ENCODE peak calls at places on chromosomes 13 and 19, in eight cellular contexts. I, Y, R, E, C, P, L and Q are unnamed samples. For H3K9me3, the result is how much of the 10 kb centered on the place peaks cover.

GRCh38 chr13:103351035-103351828 is 285.0 kb upstream of the SLC10A2 start:
- DNase-seq in I (no peak), Y (no peak), R (peak), E (no peak), C (peak), P (peak), L (no peak), Q (no peak)

GRCh38 chr13:97459215-97459772 is 25.3 kb downstream of the RAP2A start:
- DNase-seq in I (no peak), Y (no peak), R (no peak), E (no peak), C (no peak), P (no peak), L (peak), Q (peak)

GRCh38 chr13:99034333-99035085 is 56.6 kb upstream of the DOCK9 start:
- DNase-seq in I (no peak), Y (no peak), R (no peak), E (no peak), C (no peak), P (no peak), L (no peak), Q (no peak)

GRCh38 chr19:41411682-41412265 is 14.2 kb downstream of the BCKDHA start:
- DNase-seq in I (no peak), Y (no peak), R (peak), E (no peak), C (no peak), P (peak), L (no peak), Q (peak)

GRCh38 chr13:111245781-111246384 is 74.6 kb upstream of the TEX29 start:
- DNase-seq in I (no peak), Y (no peak), R (no peak), E (no peak), C (peak), P (no peak), L (no peak), Q (no peak)

GRCh38 chr13:91986771-91987515 is 588.5 kb downstream of the GPC5 start:
- DNase-seq in I (no peak), Y (no peak), R (no peak), E (no peak), C (no peak), P (no peak), L (peak), Q (no peak)

GRCh38 chr13:108915634-108916497 is 286.5 kb downstream of the MYO16 start:
- DNase-seq in I (peak), Y (peak), R (peak), E (peak), C (peak), P (peak), L (peak), Q (peak)

GRCh38 chr19:45019187-45019586 is 17.9 kb downstream of the RELB start:
- DNase-seq in I (no peak), Y (no peak), R (no peak), E (no peak), C (no peak), P (no peak), L (no peak), Q (no peak)

GRCh38 chr19:1907563-1908363 is 2.6 kb downstream of the ADAT3 start:
- DNase-seq in I (no peak), Y (no peak), R (no peak), E (peak), C (no peak), P (no peak), L (no peak), Q (peak)

GRCh38 chr13:90445179-90445578 is 902.3 kb upstream of the MIR17HG start:
- DNase-seq in I (no peak), Y (no peak), R (no peak), E (no peak), C (peak), P (no peak), L (no peak), Q (no peak)

GRCh38 chr19:43562211-43562697 is 13.1 kb downstream of the XRCC1 start:
- DNase-seq in I (no peak), Y (no peak), R (no peak), E (no peak), C (no peak), P (no peak), L (no peak), Q (peak)

GRCh38 chr19:990119-990571 is 6.0 kb downstream of the WDR18 start:
- DNase-seq in I (no peak), Y (no peak), R (no peak), E (no peak), C (no peak), P (no peak), L (no peak), Q (no peak)

GRCh38 chr19:45489216-45489855 is 7.5 kb downstream of the RTN2 start:
- DNase-seq in I (no peak), Y (no peak), R (no peak), E (no peak), C (no peak), P (no peak), L (no peak), Q (no peak)

GRCh38 chr13:91196958-91197357 is 150.5 kb upstream of the MIR17HG start:
- DNase-seq in I (no peak), Y (no peak), R (no peak), E (no peak), C (no peak), P (no peak), L (no peak), Q (no peak)

GRCh38 chr13:105177265-105177900 is 1358.1 kb downstream of the EFNB2 start:
- DNase-seq in I (no peak), Y (no peak), R (no peak), E (no peak), C (no peak), P (no peak), L (peak), Q (no peak)

GRCh38 chr13:95100525-95101121 is 200.6 kb downstream of the ABCC4 start:
- DNase-seq in I (no peak), Y (no peak), R (no peak), E (no peak), C (no peak), P (no peak), L (no peak), Q (no peak)

GRCh38 chr19:27796073-27796472 is 1416.9 kb downstream of the UQCRFS1 start:
- DNase-seq in I (no peak), Y (no peak), R (no peak), E (no peak), C (no peak), P (no peak), L (no peak), Q (no peak)

GRCh38 chr13:52765991-52766390 is 26.4 kb upstream of the CNMD start:
- DNase-seq in I (no peak), Y (no peak), R (no peak), E (no peak), C (no peak), P (no peak), L (no peak), Q (no peak)

GRCh38 chr13:106523566-106523965 is 11.9 kb downstream of the EFNB2 start:
- DNase-seq in I (no peak), Y (no peak), R (no peak), E (no peak), C (peak), P (peak), L (no peak), Q (no peak)

GRCh38 chr13:77898097-77898496 is 20.5 kb downstream of the EDNRB start:
- DNase-seq in I (no peak), Y (no peak), R (no peak), E (no peak), C (peak), P (no peak), L (no peak), Q (no peak)

GRCh38 chr19:30314056-30314804 is 58.0 kb upstream of the ZNF536 start:
- DNase-seq in I (no peak), Y (no peak), R (no peak), E (no peak), C (no peak), P (no peak), L (no peak), Q (peak)

GRCh38 chr13:20567881-20568528 is 1.0 kb downstream of the IFT88 start:
- DNase-seq in I (no peak), Y (no peak), R (no peak), E (no peak), C (no peak), P (no peak), L (no peak), Q (no peak)

GRCh38 chr19:40239415-40240226 is 13.1 kb upstream of the CCNP start:
- DNase-seq in I (no peak), Y (no peak), R (no peak), E (no peak), C (no peak), P (no peak), L (no peak), Q (no peak)

GRCh38 chr13:78618411-78618810 is 15.1 kb upstream of the POU4F1 start:
- DNase-seq in I (no peak), Y (no peak), R (no peak), E (no peak), C (no peak), P (no peak), L (no peak), Q (no peak)

GRCh38 chr19:19647037-19647835 is 3.8 kb upstream of the GMIP start:
- DNase-seq in I (no peak), Y (no peak), R (no peak), E (no peak), C (no peak), P (no peak), L (no peak), Q (no peak)

GRCh38 chr13:73142091-73142490 is 83.3 kb downstream of the KLF5 start:
- DNase-seq in I (no peak), Y (no peak), R (no peak), E (no peak), C (peak), P (no peak), L (no peak), Q (no peak)

GRCh38 chr19:29145756-29146155 is 67.2 kb downstream of the UQCRFS1 start:
- DNase-seq in I (no peak), Y (no peak), R (no peak), E (no peak), C (no peak), P (no peak), L (no peak), Q (no peak)

GRCh38 chr19:38304866-38305429 is 897 bp downstream of the C19orf33 start:
- DNase-seq in I (no peak), Y (peak), R (peak), E (no peak), C (no peak), P (peak), L (no peak), Q (peak)

GRCh38 chr19:32498641-32499200 is 82.3 kb upstream of the PDCD5 start:
- DNase-seq in I (no peak), Y (no peak), R (no peak), E (no peak), C (no peak), P (no peak), L (no peak), Q (no peak)

GRCh38 chr19:2714531-2715269 is 6.5 kb downstream of the DIRAS1 start:
- DNase-seq in I (no peak), Y (no peak), R (no peak), E (no peak), C (no peak), P (no peak), L (no peak), Q (no peak)

GRCh38 chr19:17871878-17872250 is at the start of gene SLC5A5:
- DNase-seq in I (no peak), Y (no peak), R (no peak), E (no peak), C (no peak), P (no peak), L (no peak), Q (no peak)

GRCh38 chr13:87376081-87376480 is 295.1 kb upstream of the SLITRK5 start:
- DNase-seq in I (no peak), Y (no peak), R (no peak), E (no peak), C (no peak), P (no peak), L (no peak), Q (no peak)

GRCh38 chr19:39710333-39710890 is 6.1 kb downstream of the LGALS14 start:
- DNase-seq in I (no peak), Y (no peak), R (no peak), E (no peak), C (no peak), P (no peak), L (no peak), Q (no peak)

GRCh38 chr19:903266-903797 is 9.7 kb downstream of the R3HDM4 start:
- DNase-seq in I (no peak), Y (no peak), R (no peak), E (no peak), C (no peak), P (no peak), L (no peak), Q (no peak)

GRCh38 chr19:584240-585001 is 5.3 kb upstream of the HCN2 start:
- DNase-seq in I (peak), Y (no peak), R (peak), E (peak), C (peak), P (peak), L (peak), Q (peak)

GRCh38 chr19:33752018-33752790 is 44.5 kb upstream of the KCTD15 start:
- DNase-seq in I (no peak), Y (no peak), R (no peak), E (no peak), C (no peak), P (no peak), L (no peak), Q (no peak)
- TF ChIP-seq CTCF in I (no peak), Y (no peak), R (no peak), E (no peak), C (no peak), P (peak), L (no peak), Q (no peak)

GRCh38 chr19:54551950-54552912 is 21.4 kb upstream of the LILRA2 start:
- DNase-seq in I (no peak), Y (no peak), R (peak), E (no peak), C (no peak), P (no peak), L (no peak), Q (no peak)
- H3K9me3 ChIP-seq in I (under half), Y (under half), R (under half), E (under half), C (under half), P (under half), L (under half), Q (under half)

GRCh38 chr19:31353826-31354225 is 4.6 kb upstream of the TSHZ3 start:
- DNase-seq in I (no peak), Y (no peak), R (no peak), E (peak), C (no peak), P (no peak), L (no peak), Q (peak)
- TF ChIP-seq CTCF in I (no peak), Y (no peak), R (no peak), E (no peak), C (no peak), P (no peak), L (no peak), Q (no peak)

GRCh38 chr19:9161427-9161826 is 17.4 kb upstream of the OR7D2 start:
- DNase-seq in I (no peak), Y (no peak), R (no peak), E (no peak), C (no peak), P (no peak), L (no peak), Q (no peak)

GRCh38 chr19:9165256-9165655 is 13.5 kb upstream of the OR7D2 start:
- DNase-seq in I (no peak), Y (no peak), R (no peak), E (no peak), C (peak), P (no peak), L (no peak), Q (no peak)

GRCh38 chr19:9156304-9156703 is 16.1 kb downstream of the ZNF317 start:
- DNase-seq in I (no peak), Y (no peak), R (no peak), E (no peak), C (no peak), P (no peak), L (no peak), Q (no peak)

GRCh38 chr19:9155591-9155990 is 15.4 kb downstream of the ZNF317 start:
- DNase-seq in I (no peak), Y (no peak), R (no peak), E (no peak), C (no peak), P (no peak), L (no peak), Q (no peak)

DNA sequence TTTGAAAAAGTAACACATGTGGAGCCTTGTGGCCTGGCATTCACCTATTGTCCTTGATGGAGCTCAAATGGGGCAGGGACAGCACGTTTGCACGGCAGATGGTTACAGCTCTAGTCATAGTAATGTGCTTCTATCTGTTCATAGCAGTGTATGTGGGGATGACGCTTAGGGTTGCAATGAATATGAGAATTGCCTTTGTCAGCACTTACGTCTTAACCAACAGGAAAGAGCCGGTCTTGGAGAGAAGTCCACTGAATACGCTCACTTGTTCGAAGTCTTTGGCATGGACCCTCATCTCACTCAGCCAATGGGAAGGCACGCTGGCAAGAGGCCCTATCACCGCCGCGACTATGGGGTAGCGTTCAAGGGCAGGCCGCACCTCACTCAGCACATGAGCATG is 18.9 kb upstream of the OR7D2 start:
- DNase-seq in I (no peak), Y (no peak), R (no peak), E (no peak), C (no peak), P (no peak), L (no peak), Q (no peak)
- H3K9me3 ChIP-seq in I (under half), Y (half or more), R (under half), E (under half), C (under half), P (under half), L (under half), Q (under half)

GRCh38 chr13:60328073-60328472 is 68.9 kb upstream of the TDRD3 start:
- DNase-seq in I (no peak), Y (no peak), R (no peak), E (no peak), C (no peak), P (no peak), L (no peak), Q (no peak)

GRCh38 chr13:60327551-60327950 is 69.5 kb upstream of the TDRD3 start:
- DNase-seq in I (no peak), Y (no peak), R (no peak), E (no peak), C (no peak), P (no peak), L (no peak), Q (no peak)

GRCh38 chr13:60326273-60326672 is 70.7 kb upstream of the TDRD3 start:
- DNase-seq in I (no peak), Y (no peak), R (no peak), E (no peak), C (no peak), P (no peak), L (no peak), Q (no peak)

GRCh38 chr13:60331249-60332012 is 65.6 kb upstream of the TDRD3 start:
- DNase-seq in I (no peak), Y (no peak), R (no peak), E (no peak), C (no peak), P (no peak), L (no peak), Q (no peak)

DNA sequence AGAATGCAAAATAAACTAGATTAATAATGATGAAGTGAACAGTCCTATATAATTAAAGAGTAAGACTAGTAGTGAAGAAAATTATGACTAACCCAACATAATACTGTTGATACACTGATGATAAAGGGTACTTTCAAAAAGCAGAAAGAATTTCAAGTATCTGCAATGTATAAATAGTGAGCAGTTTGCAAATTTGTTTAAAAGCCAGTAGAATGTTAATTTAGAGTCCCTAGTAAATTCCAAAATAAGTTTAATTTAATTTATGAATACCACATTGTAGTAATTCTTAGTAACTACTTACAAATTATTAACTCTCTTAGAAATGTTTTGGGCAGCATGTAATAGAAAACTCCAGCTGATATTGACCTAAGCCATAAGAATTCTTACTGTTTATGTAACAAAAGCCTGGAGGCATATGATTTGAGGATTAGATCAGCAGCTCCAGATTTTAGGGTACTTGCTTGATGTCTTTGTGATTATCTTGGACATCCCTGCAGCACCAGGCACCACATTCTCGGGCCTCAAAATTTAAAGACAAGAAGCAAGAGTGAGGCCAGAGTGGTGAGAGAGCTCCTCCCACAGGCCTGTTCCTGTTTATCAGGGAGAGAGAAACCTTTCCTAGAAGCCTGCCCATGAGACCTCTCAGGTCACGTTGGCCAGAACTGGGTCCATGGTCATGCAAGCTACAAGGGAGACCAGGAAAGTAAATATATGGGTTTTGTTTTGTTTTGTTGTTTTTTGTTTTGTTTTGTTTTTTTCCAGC is 67.6 kb upstream of the TDRD3 start:
- DNase-seq in I (no peak), Y (no peak), R (no peak), E (no peak), C (peak), P (peak), L (peak), Q (no peak)
- TF ChIP-seq CTCF in I (no peak), Y (no peak), R (peak), E (no peak), C (peak), P (peak), L (peak), Q (peak)

GRCh38 chr19:9348253-9348652 is 14.6 kb upstream of the ZNF177 start:
- DNase-seq in I (no peak), Y (no peak), R (no peak), E (no peak), C (no peak), P (no peak), L (no peak), Q (no peak)

GRCh38 chr19:9345005-9345404 is 17.8 kb upstream of the ZNF177 start:
- DNase-seq in I (no peak), Y (no peak), R (no peak), E (no peak), C (no peak), P (no peak), L (no peak), Q (no peak)

GRCh38 chr19:9352505-9352904 is 10.3 kb upstream of the ZNF177 start:
- DNase-seq in I (no peak), Y (no peak), R (no peak), E (no peak), C (no peak), P (no peak), L (no peak), Q (no peak)

GRCh38 chr19:9353011-9353410 is 9.8 kb upstream of the ZNF177 start:
- DNase-seq in I (no peak), Y (no peak), R (no peak), E (no peak), C (no peak), P (no peak), L (no peak), Q (no peak)

GRCh38 chr19:9348671-9349070 is 14.1 kb upstream of the ZNF177 start:
- DNase-seq in I (no peak), Y (no peak), R (no peak), E (no peak), C (no peak), P (no peak), L (no peak), Q (no peak)
- H3K9me3 ChIP-seq in I (half or more), Y (half or more), R (half or more), E (under half), C (under half), P (under half), L (under half), Q (half or more)